ENCODE peak calls at places on chromosome 17, in seven cellular contexts. One of them, this sample, is unnamed.

GRCh38 chr17:52681486-52681885 is 523.0 kb upstream of the CA10 start:
- DNase-seq in brain microvascular endothelial cell: no peak
- DNase-seq in Peyer's patch: no peak
- DNase-seq in neuronal stem cell: no peak
- DNase-seq in A549: no peak
- DNase-seq in lower lobe of right lung: no peak
- DNase-seq in aorta: no peak
- DNase-seq in this sample: no peak

GRCh38 chr17:42849451-42850157 is 1.4 kb upstream of the AOC3 start:
- DNase-seq in brain microvascular endothelial cell: no peak
- DNase-seq in Peyer's patch: no peak
- DNase-seq in neuronal stem cell: no peak
- DNase-seq in A549: no peak
- DNase-seq in lower lobe of right lung: no peak
- DNase-seq in aorta: no peak
- DNase-seq in this sample: no peak

GRCh38 chr17:33012522-33013033 is 20.9 kb downstream of the SPACA3 start:
- DNase-seq in brain microvascular endothelial cell: peak
- DNase-seq in Peyer's patch: no peak
- DNase-seq in neuronal stem cell: no peak
- DNase-seq in A549: peak
- DNase-seq in lower lobe of right lung: no peak
- DNase-seq in aorta: no peak
- DNase-seq in this sample: no peak

GRCh38 chr17:43564080-43564594 is 18.0 kb upstream of the ETV4 start:
- DNase-seq in brain microvascular endothelial cell: no peak
- DNase-seq in Peyer's patch: no peak
- DNase-seq in neuronal stem cell: no peak
- DNase-seq in A549: no peak
- DNase-seq in lower lobe of right lung: no peak
- DNase-seq in aorta: no peak
- DNase-seq in this sample: no peak

GRCh38 chr17:27756467-27757371 is 43.6 kb downstream of the NOS2 start:
- DNase-seq in brain microvascular endothelial cell: peak
- DNase-seq in Peyer's patch: peak
- DNase-seq in neuronal stem cell: peak
- DNase-seq in A549: peak
- DNase-seq in lower lobe of right lung: no peak
- DNase-seq in aorta: no peak
- DNase-seq in this sample: peak

GRCh38 chr17:21283482-21284318 is 811 bp upstream of the MAP2K3 start:
- DNase-seq in brain microvascular endothelial cell: peak
- DNase-seq in Peyer's patch: no peak
- DNase-seq in neuronal stem cell: no peak
- DNase-seq in A549: no peak
- DNase-seq in lower lobe of right lung: no peak
- DNase-seq in aorta: peak
- DNase-seq in this sample: no peak

GRCh38 chr17:10169274-10169673 is 29.1 kb downstream of the GAS7 start:
- DNase-seq in brain microvascular endothelial cell: no peak
- DNase-seq in Peyer's patch: no peak
- DNase-seq in neuronal stem cell: no peak
- DNase-seq in A549: no peak
- DNase-seq in lower lobe of right lung: no peak
- DNase-seq in aorta: no peak
- DNase-seq in this sample: no peak

GRCh38 chr17:73315481-73315880 is 3.7 kb upstream of the CDC42EP4 start:
- DNase-seq in brain microvascular endothelial cell: no peak
- DNase-seq in Peyer's patch: no peak
- DNase-seq in neuronal stem cell: no peak
- DNase-seq in A549: no peak
- DNase-seq in lower lobe of right lung: no peak
- DNase-seq in aorta: no peak
- DNase-seq in this sample: no peak

GRCh38 chr17:35240861-35241260 is 2.0 kb upstream of the SLFN5 start:
- DNase-seq in brain microvascular endothelial cell: no peak
- DNase-seq in Peyer's patch: no peak
- DNase-seq in neuronal stem cell: no peak
- DNase-seq in A549: no peak
- DNase-seq in lower lobe of right lung: no peak
- DNase-seq in aorta: no peak
- DNase-seq in this sample: no peak

GRCh38 chr17:16286009-16286946 is 67.0 kb downstream of the CENPV start:
- DNase-seq in brain microvascular endothelial cell: peak
- DNase-seq in Peyer's patch: peak
- DNase-seq in neuronal stem cell: peak
- DNase-seq in A549: peak
- DNase-seq in lower lobe of right lung: peak
- DNase-seq in aorta: peak
- DNase-seq in this sample: peak

GRCh38 chr17:10557422-10557821 is 8.0 kb upstream of the MYH2 start:
- DNase-seq in brain microvascular endothelial cell: no peak
- DNase-seq in Peyer's patch: no peak
- DNase-seq in neuronal stem cell: no peak
- DNase-seq in A549: no peak
- DNase-seq in lower lobe of right lung: no peak
- DNase-seq in aorta: no peak
- DNase-seq in this sample: no peak

GRCh38 chr17:41073676-41074075 is 8.0 kb upstream of the KRTAP2-4 start:
- DNase-seq in brain microvascular endothelial cell: no peak
- DNase-seq in Peyer's patch: no peak
- DNase-seq in neuronal stem cell: no peak
- DNase-seq in A549: no peak
- DNase-seq in lower lobe of right lung: no peak
- DNase-seq in aorta: no peak
- DNase-seq in this sample: no peak

GRCh38 chr17:61412860-61413653 is 13.4 kb downstream of the TBX2 start:
- DNase-seq in brain microvascular endothelial cell: no peak
- DNase-seq in Peyer's patch: peak
- DNase-seq in neuronal stem cell: no peak
- DNase-seq in A549: no peak
- DNase-seq in lower lobe of right lung: no peak
- DNase-seq in aorta: no peak
- DNase-seq in this sample: peak

GRCh38 chr17:50087246-50087911 is 7.8 kb upstream of the PDK2 start:
- DNase-seq in brain microvascular endothelial cell: peak
- DNase-seq in Peyer's patch: peak
- DNase-seq in neuronal stem cell: peak
- DNase-seq in A549: peak
- DNase-seq in lower lobe of right lung: peak
- DNase-seq in aorta: peak
- DNase-seq in this sample: peak

GRCh38 chr17:44170135-44170498 is 387 bp upstream of the ASB16 start:
- DNase-seq in brain microvascular endothelial cell: no peak
- DNase-seq in Peyer's patch: no peak
- DNase-seq in neuronal stem cell: no peak
- DNase-seq in A549: no peak
- DNase-seq in lower lobe of right lung: no peak
- DNase-seq in aorta: no peak
- DNase-seq in this sample: no peak

GRCh38 chr17:8877984-8878383 is 10.5 kb upstream of the PIK3R6 start:
- DNase-seq in brain microvascular endothelial cell: no peak
- DNase-seq in Peyer's patch: no peak
- DNase-seq in neuronal stem cell: no peak
- DNase-seq in A549: no peak
- DNase-seq in lower lobe of right lung: no peak
- DNase-seq in aorta: no peak
- DNase-seq in this sample: no peak

GRCh38 chr17:80912451-80912850 is 79.2 kb upstream of the CHMP6 start:
- DNase-seq in brain microvascular endothelial cell: no peak
- DNase-seq in Peyer's patch: no peak
- DNase-seq in neuronal stem cell: no peak
- DNase-seq in A549: no peak
- DNase-seq in lower lobe of right lung: no peak
- DNase-seq in aorta: no peak
- DNase-seq in this sample: no peak

GRCh38 chr17:66949501-66949900 is 15.0 kb upstream of the CACNG4 start:
- DNase-seq in brain microvascular endothelial cell: no peak
- DNase-seq in Peyer's patch: no peak
- DNase-seq in neuronal stem cell: no peak
- DNase-seq in A549: no peak
- DNase-seq in lower lobe of right lung: no peak
- DNase-seq in aorta: no peak
- DNase-seq in this sample: no peak

DNA sequence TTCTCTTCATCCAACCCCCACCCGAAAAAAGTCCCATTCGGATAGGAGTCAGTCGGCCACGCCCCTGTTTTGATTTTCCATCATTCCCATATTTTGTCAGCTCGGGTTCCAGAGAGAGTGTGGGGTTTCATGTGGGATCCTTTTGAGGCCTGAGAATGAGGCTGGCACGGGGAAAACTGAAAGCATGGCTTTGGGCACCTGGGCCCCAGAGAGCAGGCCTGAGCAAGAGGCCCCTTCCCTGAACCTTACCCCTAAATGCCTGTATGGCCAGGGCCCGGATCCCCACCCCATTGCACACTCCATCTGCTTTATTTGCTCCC is 4.6 kb upstream of the HOXB4 start:
- DNase-seq in brain microvascular endothelial cell: no peak
- DNase-seq in Peyer's patch: no peak
- DNase-seq in neuronal stem cell: no peak
- DNase-seq in A549: no peak
- DNase-seq in lower lobe of right lung: no peak
- DNase-seq in aorta: no peak
- DNase-seq in this sample: no peak
- H3K4me3 ChIP-seq in brain microvascular endothelial cell: no peak
- H3K4me3 ChIP-seq in Peyer's patch: no peak
- H3K4me3 ChIP-seq in neuronal stem cell: no peak
- H3K4me3 ChIP-seq in A549: no peak
- H3K4me3 ChIP-seq in lower lobe of right lung: peak
- H3K4me3 ChIP-seq in aorta: no peak
- H3K4me3 ChIP-seq in this sample: peak

GRCh38 chr17:55264640-55265298 is at the start of gene HLF:
- DNase-seq in brain microvascular endothelial cell: no peak
- DNase-seq in Peyer's patch: peak
- DNase-seq in neuronal stem cell: peak
- DNase-seq in A549: peak
- DNase-seq in lower lobe of right lung: peak
- DNase-seq in aorta: peak
- DNase-seq in this sample: peak
- H3K4me3 ChIP-seq in brain microvascular endothelial cell: peak
- H3K4me3 ChIP-seq in Peyer's patch: peak
- H3K4me3 ChIP-seq in neuronal stem cell: peak
- H3K4me3 ChIP-seq in A549: peak
- H3K4me3 ChIP-seq in lower lobe of right lung: peak
- H3K4me3 ChIP-seq in aorta: peak
- H3K4me3 ChIP-seq in this sample: peak

GRCh38 chr17:79841369-79842135 is 2.3 kb upstream of the CBX4 start:
- DNase-seq in brain microvascular endothelial cell: no peak
- DNase-seq in Peyer's patch: no peak
- DNase-seq in neuronal stem cell: no peak
- DNase-seq in A549: no peak
- DNase-seq in lower lobe of right lung: no peak
- DNase-seq in aorta: no peak
- DNase-seq in this sample: no peak

GRCh38 chr17:79842136-79842655 is 3.0 kb upstream of the CBX4 start:
- DNase-seq in brain microvascular endothelial cell: no peak
- DNase-seq in Peyer's patch: no peak
- DNase-seq in neuronal stem cell: no peak
- DNase-seq in A549: no peak
- DNase-seq in lower lobe of right lung: no peak
- DNase-seq in aorta: no peak
- DNase-seq in this sample: no peak

GRCh38 chr17:79843917-79844815 is 4.9 kb upstream of the CBX4 start:
- DNase-seq in brain microvascular endothelial cell: no peak
- DNase-seq in Peyer's patch: no peak
- DNase-seq in neuronal stem cell: no peak
- DNase-seq in A549: peak
- DNase-seq in lower lobe of right lung: peak
- DNase-seq in aorta: peak
- DNase-seq in this sample: peak

GRCh38 chr17:79843475-79843916 is 4.3 kb upstream of the CBX4 start:
- DNase-seq in brain microvascular endothelial cell: no peak
- DNase-seq in Peyer's patch: no peak
- DNase-seq in neuronal stem cell: no peak
- DNase-seq in A549: no peak
- DNase-seq in lower lobe of right lung: no peak
- DNase-seq in aorta: peak
- DNase-seq in this sample: no peak

DNA sequence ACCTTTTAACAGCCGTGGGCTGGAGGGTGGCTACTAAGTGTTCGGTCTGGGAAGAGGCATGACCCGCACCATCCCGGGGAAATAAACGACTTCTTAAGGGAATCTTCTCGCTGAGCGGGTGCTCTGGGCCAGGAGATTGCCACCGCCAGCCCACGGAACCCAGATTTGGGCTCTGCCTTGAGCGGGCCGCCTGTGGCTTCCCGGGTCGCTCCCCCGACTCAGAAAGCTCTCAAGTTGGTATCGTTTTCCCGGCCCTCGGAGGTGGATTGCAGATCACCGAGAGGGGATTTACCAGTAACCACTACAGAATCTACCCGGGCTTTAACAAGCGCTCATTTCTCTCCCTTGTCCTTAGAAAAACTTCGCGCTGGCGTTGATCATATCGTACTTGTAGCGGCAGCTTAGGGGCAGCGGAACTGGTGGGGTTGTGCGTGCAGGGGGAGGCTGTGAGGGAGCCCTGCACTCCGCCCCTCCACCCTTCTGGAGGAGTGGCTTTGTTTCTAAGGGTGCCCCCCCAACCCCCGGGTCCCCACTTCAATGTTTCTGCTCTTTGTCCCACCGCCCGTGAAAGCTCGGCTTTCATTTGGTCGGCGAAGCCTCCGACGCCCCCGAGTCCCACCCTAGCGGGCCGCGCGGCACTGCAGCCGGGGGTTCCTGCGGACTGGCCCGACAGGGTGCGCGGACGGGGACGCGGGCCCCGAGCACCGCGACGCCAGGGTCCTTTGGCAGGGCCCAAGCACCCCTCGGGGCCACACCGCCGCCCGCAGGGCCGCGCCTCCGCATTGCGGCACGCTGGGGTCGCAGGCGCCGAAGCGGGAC is 3.6 kb upstream of the CBX4 start:
- DNase-seq in brain microvascular endothelial cell: no peak
- DNase-seq in Peyer's patch: no peak
- DNase-seq in neuronal stem cell: no peak
- DNase-seq in A549: no peak
- DNase-seq in lower lobe of right lung: no peak
- DNase-seq in aorta: no peak
- DNase-seq in this sample: no peak
- H3K4me3 ChIP-seq in brain microvascular endothelial cell: peak
- H3K4me3 ChIP-seq in Peyer's patch: peak
- H3K4me3 ChIP-seq in neuronal stem cell: peak
- H3K4me3 ChIP-seq in A549: no peak
- H3K4me3 ChIP-seq in lower lobe of right lung: peak
- H3K4me3 ChIP-seq in aorta: no peak
- H3K4me3 ChIP-seq in this sample: peak

DNA sequence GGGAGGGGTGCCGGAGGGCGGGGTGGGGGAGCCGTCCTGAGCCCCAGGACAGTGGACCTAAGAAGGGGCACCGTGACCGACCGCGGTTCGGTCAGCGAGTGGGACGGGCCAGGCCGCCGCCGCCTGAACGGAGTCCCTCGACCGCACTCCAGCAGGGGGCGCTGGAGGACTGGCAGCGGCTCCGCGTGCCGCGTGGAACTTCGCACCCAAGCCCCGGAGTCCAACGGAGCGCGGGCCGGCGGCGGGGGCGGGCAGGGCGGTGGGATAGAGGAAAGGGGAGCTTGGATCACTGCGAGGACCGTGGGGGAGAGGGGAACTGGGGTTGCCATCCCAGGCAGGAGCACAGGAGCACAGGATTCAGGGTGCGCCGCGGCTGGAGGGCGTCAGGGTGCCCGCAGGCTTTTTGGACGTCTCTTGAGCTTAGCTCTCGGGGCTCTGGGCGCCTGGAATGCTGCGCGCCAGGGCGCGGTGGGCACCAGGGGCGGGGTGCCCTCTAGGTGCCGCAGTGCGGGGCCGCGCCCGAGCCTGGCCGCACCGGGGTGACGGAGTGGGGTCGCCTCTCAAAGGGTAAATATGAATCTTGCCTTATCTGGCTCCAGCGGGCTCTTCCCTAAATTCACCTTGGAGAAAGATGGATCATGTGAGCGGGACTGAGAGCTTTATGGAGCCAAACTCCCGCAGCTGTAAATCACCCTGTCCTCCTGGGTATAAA is 379 bp upstream of the OTOP2 start:
- DNase-seq in brain microvascular endothelial cell: peak
- DNase-seq in Peyer's patch: peak
- DNase-seq in neuronal stem cell: peak
- DNase-seq in A549: peak
- DNase-seq in lower lobe of right lung: peak
- DNase-seq in aorta: peak
- DNase-seq in this sample: peak
- H3K4me3 ChIP-seq in brain microvascular endothelial cell: no peak
- H3K4me3 ChIP-seq in Peyer's patch: no peak
- H3K4me3 ChIP-seq in neuronal stem cell: peak
- H3K4me3 ChIP-seq in A549: peak
- H3K4me3 ChIP-seq in lower lobe of right lung: peak
- H3K4me3 ChIP-seq in aorta: no peak
- H3K4me3 ChIP-seq in this sample: peak